ENCODE peak calls at places on chromosomes 4 and X, in four cellular contexts. One of them, this sample, is unnamed.
A peak's percentile ranks its signal among the peaks of the same experiment; 100 is the strongest.

GRCh38 chr4:19850909-19851308 is 400.8 kb upstream of the SLIT2 start:
- DNase-seq in progenitor cell of endocrine pancreas: no peak
- DNase-seq in neural crest cell: no peak
- DNase-seq in fibroblast of pulmonary artery: peak; percentile 85
- DNase-seq in this sample: no peak

GRCh38 chrX:49276207-49276606 is 6.6 kb downstream of the PPP1R3F start:
- DNase-seq in neural crest cell: no peak
- DNase-seq in fibroblast of pulmonary artery: no peak
- DNase-seq in progenitor cell of endocrine pancreas: no peak
- DNase-seq in this sample: no peak

GRCh38 chr4:25799522-25799921 is 63.3 kb downstream of the SEL1L3 start:
- DNase-seq in fibroblast of pulmonary artery: no peak
- DNase-seq in progenitor cell of endocrine pancreas: no peak
- DNase-seq in neural crest cell: no peak
- DNase-seq in this sample: no peak

GRCh38 chrX:42754582-42754981 is 23.4 kb downstream of the PPP1R2C start:
- DNase-seq in progenitor cell of endocrine pancreas: no peak
- DNase-seq in neural crest cell: no peak
- DNase-seq in fibroblast of pulmonary artery: no peak
- DNase-seq in this sample: no peak

GRCh38 chr4:118889313-118889694 is 650 bp downstream of the SYNPO2 start:
- DNase-seq in fibroblast of pulmonary artery: no peak
- DNase-seq in neural crest cell: no peak
- DNase-seq in progenitor cell of endocrine pancreas: no peak
- DNase-seq in this sample: no peak

GRCh38 chrX:13691845-13692334 is 3.0 kb downstream of the RAB9A start:
- DNase-seq in progenitor cell of endocrine pancreas: no peak
- DNase-seq in neural crest cell: no peak
- DNase-seq in fibroblast of pulmonary artery: no peak
- DNase-seq in this sample: no peak

GRCh38 chr4:186755550-186756519 is 32.2 kb upstream of the FAT1 start:
- DNase-seq in fibroblast of pulmonary artery: no peak
- DNase-seq in progenitor cell of endocrine pancreas: no peak
- DNase-seq in neural crest cell: no peak
- DNase-seq in this sample: no peak

GRCh38 chrX:80285131-80285773 is 135.0 kb upstream of the TENT5D start:
- DNase-seq in progenitor cell of endocrine pancreas: no peak
- DNase-seq in fibroblast of pulmonary artery: peak; percentile 28
- DNase-seq in neural crest cell: peak; percentile 25
- DNase-seq in this sample: no peak

GRCh38 chrX:39725928-39726619 is 371.7 kb downstream of the BCOR start:
- DNase-seq in neural crest cell: no peak
- DNase-seq in progenitor cell of endocrine pancreas: no peak
- DNase-seq in fibroblast of pulmonary artery: peak; percentile 93
- DNase-seq in this sample: no peak

GRCh38 chrX:142251202-142251601 is 46.1 kb upstream of the MAGEC2 start:
- DNase-seq in progenitor cell of endocrine pancreas: no peak
- DNase-seq in neural crest cell: no peak
- DNase-seq in fibroblast of pulmonary artery: no peak
- DNase-seq in this sample: no peak

GRCh38 chr4:1577818-1578217 is 106.3 kb downstream of the FAM53A start:
- DNase-seq in fibroblast of pulmonary artery: no peak
- DNase-seq in progenitor cell of endocrine pancreas: no peak
- DNase-seq in neural crest cell: no peak
- DNase-seq in this sample: no peak

GRCh38 chrX:125219852-125220251 is 99.8 kb upstream of the TEX13C start:
- DNase-seq in fibroblast of pulmonary artery: no peak
- DNase-seq in progenitor cell of endocrine pancreas: no peak
- DNase-seq in neural crest cell: no peak
- DNase-seq in this sample: no peak

GRCh38 chr4:114636192-114636935 is 37.8 kb downstream of the UGT8 start:
- DNase-seq in progenitor cell of endocrine pancreas: no peak
- DNase-seq in neural crest cell: no peak
- DNase-seq in fibroblast of pulmonary artery: no peak
- DNase-seq in this sample: no peak

GRCh38 chr4:15563871-15564270 is 91.3 kb downstream of the FBXL5 start:
- DNase-seq in fibroblast of pulmonary artery: no peak
- DNase-seq in neural crest cell: no peak
- DNase-seq in progenitor cell of endocrine pancreas: no peak
- DNase-seq in this sample: no peak

GRCh38 chr4:70915048-70915815 is 13.1 kb downstream of the MOB1B start:
- DNase-seq in progenitor cell of endocrine pancreas: no peak
- DNase-seq in fibroblast of pulmonary artery: peak; percentile 23
- DNase-seq in neural crest cell: no peak
- DNase-seq in this sample: no peak

GRCh38 chr4:152342293-152342692 is 193.6 kb downstream of the FBXW7 start:
- DNase-seq in progenitor cell of endocrine pancreas: no peak
- DNase-seq in fibroblast of pulmonary artery: no peak
- DNase-seq in neural crest cell: no peak
- DNase-seq in this sample: no peak

GRCh38 chrX:104270916-104271512 is 16.3 kb upstream of the ESX1 start:
- DNase-seq in progenitor cell of endocrine pancreas: no peak
- DNase-seq in fibroblast of pulmonary artery: peak; percentile 46
- DNase-seq in neural crest cell: peak; percentile 40
- DNase-seq in this sample: no peak

GRCh38 chrX:93695981-93696380 is 22.0 kb downstream of the FAM133A start:
- DNase-seq in progenitor cell of endocrine pancreas: no peak
- DNase-seq in neural crest cell: no peak
- DNase-seq in fibroblast of pulmonary artery: no peak
- DNase-seq in this sample: no peak

GRCh38 chrX:28787206-28787605 is 200.0 kb downstream of the IL1RAPL1 start:
- DNase-seq in fibroblast of pulmonary artery: peak; percentile 53
- DNase-seq in progenitor cell of endocrine pancreas: no peak
- DNase-seq in neural crest cell: no peak
- DNase-seq in this sample: no peak

GRCh38 chr4:104967034-104967401 is 179.7 kb upstream of the TET2 start:
- DNase-seq in neural crest cell: no peak
- DNase-seq in fibroblast of pulmonary artery: no peak
- DNase-seq in progenitor cell of endocrine pancreas: no peak
- DNase-seq in this sample: no peak

GRCh38 chr4:22474636-22475310 is 41.1 kb downstream of the ADGRA3 start:
- DNase-seq in neural crest cell: no peak
- DNase-seq in fibroblast of pulmonary artery: peak; percentile 66
- DNase-seq in progenitor cell of endocrine pancreas: no peak
- DNase-seq in this sample: no peak

GRCh38 chr4:10180927-10181744 is 64.5 kb upstream of the WDR1 start:
- DNase-seq in neural crest cell: no peak
- DNase-seq in progenitor cell of endocrine pancreas: no peak
- DNase-seq in fibroblast of pulmonary artery: peak; percentile 97
- DNase-seq in this sample: no peak

GRCh38 chr4:139789096-139789495 is 123.5 kb downstream of the MGST2 start:
- DNase-seq in neural crest cell: no peak
- DNase-seq in progenitor cell of endocrine pancreas: no peak
- DNase-seq in fibroblast of pulmonary artery: no peak
- DNase-seq in this sample: no peak

GRCh38 chr4:86721412-86721811 is 127.3 kb downstream of the PTPN13 start:
- DNase-seq in progenitor cell of endocrine pancreas: no peak
- DNase-seq in neural crest cell: no peak
- DNase-seq in fibroblast of pulmonary artery: no peak
- DNase-seq in this sample: no peak

GRCh38 chr4:102641796-102642195 is 119.0 kb downstream of the MANBA start:
- DNase-seq in neural crest cell: no peak
- DNase-seq in progenitor cell of endocrine pancreas: no peak
- DNase-seq in fibroblast of pulmonary artery: no peak
- DNase-seq in this sample: no peak

GRCh38 chr4:113880240-113881028 is 99.0 kb downstream of the ARSJ start:
- DNase-seq in fibroblast of pulmonary artery: no peak
- DNase-seq in neural crest cell: no peak
- DNase-seq in progenitor cell of endocrine pancreas: no peak
- DNase-seq in this sample: no peak

GRCh38 chr4:23171971-23172370 is 479.2 kb downstream of the GBA3 start:
- DNase-seq in progenitor cell of endocrine pancreas: no peak
- DNase-seq in fibroblast of pulmonary artery: peak; percentile 9
- DNase-seq in neural crest cell: no peak
- DNase-seq in this sample: no peak

GRCh38 chr4:89266128-89266527 is 41.5 kb downstream of the GPRIN3 start:
- DNase-seq in neural crest cell: no peak
- DNase-seq in fibroblast of pulmonary artery: peak; percentile 27
- DNase-seq in progenitor cell of endocrine pancreas: no peak
- DNase-seq in this sample: no peak

GRCh38 chr4:38236503-38236902 is 276.3 kb downstream of the PTTG2 start:
- DNase-seq in fibroblast of pulmonary artery: no peak
- DNase-seq in progenitor cell of endocrine pancreas: no peak
- DNase-seq in neural crest cell: no peak
- DNase-seq in this sample: no peak

GRCh38 chrX:129772796-129773431 is 6.8 kb upstream of the SASH3 start:
- DNase-seq in progenitor cell of endocrine pancreas: no peak
- DNase-seq in fibroblast of pulmonary artery: no peak
- DNase-seq in neural crest cell: no peak
- DNase-seq in this sample: no peak

GRCh38 chr4:174578366-174578765 is 56.1 kb upstream of the HPGD start:
- DNase-seq in neural crest cell: no peak
- DNase-seq in fibroblast of pulmonary artery: peak; percentile 42
- DNase-seq in progenitor cell of endocrine pancreas: no peak
- DNase-seq in this sample: no peak

GRCh38 chr4:1465173-1466033 is 59.2 kb upstream of the NKX1-1 start:
- DNase-seq in fibroblast of pulmonary artery: no peak
- DNase-seq in neural crest cell: no peak
- DNase-seq in progenitor cell of endocrine pancreas: no peak
- DNase-seq in this sample: peak; percentile 82

GRCh38 chr4:43754566-43754965 is 694.0 kb downstream of the KCTD8 start:
- DNase-seq in neural crest cell: no peak
- DNase-seq in fibroblast of pulmonary artery: no peak
- DNase-seq in progenitor cell of endocrine pancreas: no peak
- DNase-seq in this sample: no peak

GRCh38 chr4:1711055-1711905 is 839 bp downstream of the SLBP start:
- DNase-seq in progenitor cell of endocrine pancreas: no peak
- DNase-seq in fibroblast of pulmonary artery: peak; percentile 63
- DNase-seq in neural crest cell: no peak
- DNase-seq in this sample: no peak

GRCh38 chr4:8525383-8526120 is 54.6 kb upstream of the GPR78 start:
- DNase-seq in neural crest cell: no peak
- DNase-seq in progenitor cell of endocrine pancreas: no peak
- DNase-seq in fibroblast of pulmonary artery: peak; percentile 36
- DNase-seq in this sample: no peak

GRCh38 chr4:65033899-65034298 is 624.6 kb upstream of the TECRL start:
- DNase-seq in fibroblast of pulmonary artery: peak; percentile 18
- DNase-seq in progenitor cell of endocrine pancreas: no peak
- DNase-seq in neural crest cell: no peak
- DNase-seq in this sample: no peak
- TF ChIP-seq CTCF in fibroblast of pulmonary artery: peak; percentile 31
- TF ChIP-seq CTCF in progenitor cell of endocrine pancreas: peak; percentile 45
- TF ChIP-seq CTCF in neural crest cell: peak; percentile 52
- TF ChIP-seq CTCF in this sample: peak; percentile 63

GRCh38 chr4:177509346-177509745 is 67.1 kb upstream of the AGA start:
- DNase-seq in fibroblast of pulmonary artery: no peak
- DNase-seq in progenitor cell of endocrine pancreas: no peak
- DNase-seq in neural crest cell: no peak
- DNase-seq in this sample: no peak

GRCh38 chr4:177508662-177509061 is 66.4 kb upstream of the AGA start:
- DNase-seq in fibroblast of pulmonary artery: no peak
- DNase-seq in neural crest cell: no peak
- DNase-seq in progenitor cell of endocrine pancreas: no peak
- DNase-seq in this sample: no peak

GRCh38 chr4:177499537-177499936 is 57.3 kb upstream of the AGA start:
- DNase-seq in neural crest cell: no peak
- DNase-seq in fibroblast of pulmonary artery: no peak
- DNase-seq in progenitor cell of endocrine pancreas: no peak
- DNase-seq in this sample: no peak

GRCh38 chr4:177505171-177505615 is 63.0 kb upstream of the AGA start:
- DNase-seq in fibroblast of pulmonary artery: no peak
- DNase-seq in neural crest cell: no peak
- DNase-seq in progenitor cell of endocrine pancreas: no peak
- DNase-seq in this sample: no peak
- TF ChIP-seq CTCF in fibroblast of pulmonary artery: no peak
- TF ChIP-seq CTCF in neural crest cell: peak; percentile 13
- TF ChIP-seq CTCF in progenitor cell of endocrine pancreas: peak; percentile 19
- TF ChIP-seq CTCF in this sample: no peak

GRCh38 chrX:134548257-134548732 is 88.3 kb downstream of the HPRT1 start:
- DNase-seq in neural crest cell: no peak
- DNase-seq in progenitor cell of endocrine pancreas: no peak
- DNase-seq in fibroblast of pulmonary artery: no peak
- DNase-seq in this sample: no peak
- TF ChIP-seq CTCF in neural crest cell: no peak
- TF ChIP-seq CTCF in progenitor cell of endocrine pancreas: no peak
- TF ChIP-seq CTCF in fibroblast of pulmonary artery: no peak
- TF ChIP-seq CTCF in this sample: no peak

DNA sequence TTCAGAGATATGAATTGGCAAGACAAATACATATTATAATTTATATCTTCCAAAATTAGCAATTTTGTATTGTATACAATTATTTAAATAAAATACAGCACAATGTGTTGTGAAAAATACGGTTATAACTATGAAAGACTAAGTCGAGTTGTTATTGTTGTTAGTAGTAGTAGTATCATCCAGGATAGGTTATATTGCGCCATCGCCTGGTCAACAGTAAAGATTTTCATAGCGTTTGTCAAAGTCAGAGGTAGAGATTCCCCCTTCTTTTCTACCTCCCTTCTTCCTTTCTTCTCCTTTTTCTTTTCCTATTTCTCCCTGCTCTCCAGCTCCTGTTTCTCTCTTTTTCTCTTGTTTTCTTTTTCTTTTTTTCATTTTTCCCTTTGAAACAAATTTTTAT is 499.1 kb upstream of the EPHA5 start:
- DNase-seq in fibroblast of pulmonary artery: peak; percentile 55
- DNase-seq in progenitor cell of endocrine pancreas: no peak
- DNase-seq in neural crest cell: no peak
- DNase-seq in this sample: no peak
- TF ChIP-seq CTCF in fibroblast of pulmonary artery: peak; percentile 27
- TF ChIP-seq CTCF in progenitor cell of endocrine pancreas: peak; percentile 47
- TF ChIP-seq CTCF in neural crest cell: peak; percentile 49
- TF ChIP-seq CTCF in this sample: peak; percentile 53

DNA sequence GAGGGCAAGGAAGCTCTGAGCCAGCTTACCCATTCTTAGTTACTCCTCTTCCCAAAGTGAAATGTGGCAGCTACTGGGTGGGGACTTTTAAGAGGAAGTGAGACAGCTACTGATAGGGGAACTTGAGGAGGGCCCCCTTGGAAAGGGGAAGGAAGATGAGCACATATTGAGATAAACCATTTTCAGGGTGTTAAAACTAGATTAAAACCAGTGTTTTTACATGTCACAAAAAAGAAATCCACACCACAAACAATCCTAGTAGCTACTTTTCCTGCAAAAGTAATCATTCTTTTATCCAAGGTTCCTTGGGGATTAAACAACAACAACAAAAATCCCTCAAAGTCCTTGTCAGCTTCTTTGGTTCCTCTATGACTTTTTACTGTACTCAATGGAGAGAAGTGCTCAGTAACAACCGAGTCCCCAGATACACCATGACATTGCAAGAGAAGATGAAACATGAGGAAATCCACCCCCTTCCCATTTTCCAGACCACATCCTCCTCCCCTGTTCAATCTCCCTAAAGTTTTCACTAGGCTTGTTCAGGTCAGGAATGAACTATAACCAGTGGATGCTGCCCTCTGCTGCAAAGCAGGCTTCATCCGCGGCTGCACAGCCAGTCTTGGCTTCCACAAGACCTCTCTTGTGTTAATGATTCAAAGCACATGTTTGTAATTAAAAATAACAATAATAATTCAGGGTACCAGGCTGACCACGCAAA is 113.5 kb upstream of the TMEM164 start:
- DNase-seq in neural crest cell: peak; percentile 13
- DNase-seq in progenitor cell of endocrine pancreas: no peak
- DNase-seq in fibroblast of pulmonary artery: peak; percentile 45
- DNase-seq in this sample: no peak
- TF ChIP-seq CTCF in neural crest cell: peak; percentile 28
- TF ChIP-seq CTCF in progenitor cell of endocrine pancreas: peak; percentile 40
- TF ChIP-seq CTCF in fibroblast of pulmonary artery: peak; percentile 42
- TF ChIP-seq CTCF in this sample: peak; percentile 51

This sample was measured in osteocyte.